ENCODE peak calls at places on chromosomes 3 and 15, in four cellular contexts. A, D, O and T are unnamed samples.

GRCh38 chr3:79726795-79727194 is 41.0 kb downstream of the ROBO1 start:
- DNase-seq in A (no peak), D (no peak), O (no peak), T (no peak)

GRCh38 chr3:40704224-40704623 is 179.5 kb downstream of the ZNF621 start:
- DNase-seq in A (no peak), D (no peak), O (no peak), T (no peak)

GRCh38 chr15:67882487-67883227 is 42.8 kb upstream of the RNU6-1 start:
- DNase-seq in A (no peak), D (no peak), O (no peak), T (no peak)

GRCh38 chr3:30864836-30865235 is 29.6 kb downstream of the GADL1 start:
- DNase-seq in A (no peak), D (no peak), O (no peak), T (no peak)

GRCh38 chr3:29026959-29027358 is 253.9 kb upstream of the RBMS3 start:
- DNase-seq in A (no peak), D (no peak), O (no peak), T (no peak)

GRCh38 chr3:14358426-14359211 is 43.8 kb upstream of the SLC6A6 start:
- DNase-seq in A (peak), D (no peak), O (peak), T (peak)

GRCh38 chr3:157532529-157533297 is 29.5 kb upstream of the VEPH1 start:
- DNase-seq in A (peak), D (no peak), O (no peak), T (no peak)

GRCh38 chr3:183975981-183976662 is 41.6 kb downstream of the ABCC5 start:
- DNase-seq in A (no peak), D (no peak), O (no peak), T (no peak)

GRCh38 chr3:184379375-184380209 is at the start of gene CHRD:
- DNase-seq in A (no peak), D (no peak), O (peak), T (no peak)

GRCh38 chr3:51379746-51380330 is 5.3 kb upstream of the MANF start:
- DNase-seq in A (no peak), D (no peak), O (no peak), T (no peak)

GRCh38 chr3:190644766-190645165 is 130.9 kb downstream of the IL1RAP start:
- DNase-seq in A (peak), D (no peak), O (no peak), T (no peak)

GRCh38 chr3:195032106-195032759 is 238.7 kb downstream of the XXYLT1 start:
- DNase-seq in A (no peak), D (no peak), O (no peak), T (no peak)

GRCh38 chr3:69236808-69237707 is 114.7 kb upstream of the LMOD3 start:
- DNase-seq in A (no peak), D (no peak), O (no peak), T (peak)

GRCh38 chr15:70722266-70723123 is 40.9 kb downstream of the UACA start:
- DNase-seq in A (peak), D (no peak), O (no peak), T (no peak)

GRCh38 chr3:153245661-153246060 is 83.6 kb downstream of the RAP2B start:
- DNase-seq in A (no peak), D (no peak), O (no peak), T (no peak)

GRCh38 chr15:82894971-82895520 is 57.5 kb downstream of the HOMER2 start:
- DNase-seq in A (no peak), D (no peak), O (no peak), T (no peak)

GRCh38 chr15:60121845-60122244 is 117.7 kb downstream of the FOXB1 start:
- DNase-seq in A (no peak), D (no peak), O (no peak), T (no peak)

GRCh38 chr15:66772967-66773873 is 71.2 kb downstream of the SMAD6 start:
- DNase-seq in A (no peak), D (peak), O (peak), T (peak)

GRCh38 chr3:110859340-110859739 is 212.3 kb upstream of the NECTIN3 start:
- DNase-seq in A (no peak), D (no peak), O (no peak), T (no peak)

GRCh38 chr3:184814214-184814613 is 2.2 kb downstream of the VPS8 start:
- DNase-seq in A (no peak), D (no peak), O (no peak), T (no peak)

GRCh38 chr3:115301364-115301860 is 154.3 kb upstream of the ZBTB20 start:
- DNase-seq in A (no peak), D (no peak), O (no peak), T (no peak)

GRCh38 chr15:90126022-90126421 is 23.8 kb upstream of the IDH2 start:
- DNase-seq in A (no peak), D (peak), O (no peak), T (peak)

GRCh38 chr15:74829500-74829899 is 3.1 kb downstream of the CPLX3 start:
- DNase-seq in A (no peak), D (no peak), O (no peak), T (no peak)

GRCh38 chr3:168865022-168865551 is 769.4 kb upstream of the GOLIM4 start:
- DNase-seq in A (no peak), D (no peak), O (no peak), T (peak)

GRCh38 chr3:25503758-25504157 is 75.7 kb downstream of the RARB start:
- DNase-seq in A (no peak), D (no peak), O (no peak), T (no peak)

GRCh38 chr3:25507811-25508210 is 79.7 kb downstream of the RARB start:
- DNase-seq in A (no peak), D (no peak), O (no peak), T (no peak)

GRCh38 chr3:25497096-25497495 is 69.0 kb downstream of the RARB start:
- DNase-seq in A (no peak), D (no peak), O (no peak), T (no peak)

GRCh38 chr3:25505581-25505980 is 77.5 kb downstream of the RARB start:
- DNase-seq in A (no peak), D (no peak), O (no peak), T (no peak)

GRCh38 chr3:25502233-25502632 is 74.2 kb downstream of the RARB start:
- DNase-seq in A (no peak), D (no peak), O (no peak), T (no peak)
- TF ChIP-seq CTCF in A (no peak), D (no peak), O (no peak), T (no peak)

DNA sequence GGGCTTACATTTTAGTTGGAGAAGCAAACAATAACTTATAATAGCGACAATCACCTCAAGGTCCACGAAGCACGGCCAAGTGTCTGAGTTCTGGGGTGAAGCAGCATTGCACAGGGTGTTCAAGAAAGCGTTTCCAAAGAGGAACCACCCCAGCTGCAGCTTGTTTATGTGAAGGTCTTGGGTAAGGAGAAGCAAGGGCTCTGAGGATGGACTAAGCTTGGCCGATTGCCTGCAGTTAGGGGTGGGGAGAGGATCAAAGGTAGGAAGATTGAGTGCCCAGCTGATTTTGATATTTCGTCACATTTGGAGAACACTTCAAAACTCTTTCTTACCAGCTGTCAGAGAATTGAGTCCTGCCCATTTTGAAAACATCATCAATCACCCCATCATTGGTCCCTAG is 321.6 kb upstream of the DNAJC19 start:
- DNase-seq in A (no peak), D (no peak), O (no peak), T (no peak)
- H3K4me3 ChIP-seq in A (no peak), D (no peak), O (no peak), T (no peak)

DNA sequence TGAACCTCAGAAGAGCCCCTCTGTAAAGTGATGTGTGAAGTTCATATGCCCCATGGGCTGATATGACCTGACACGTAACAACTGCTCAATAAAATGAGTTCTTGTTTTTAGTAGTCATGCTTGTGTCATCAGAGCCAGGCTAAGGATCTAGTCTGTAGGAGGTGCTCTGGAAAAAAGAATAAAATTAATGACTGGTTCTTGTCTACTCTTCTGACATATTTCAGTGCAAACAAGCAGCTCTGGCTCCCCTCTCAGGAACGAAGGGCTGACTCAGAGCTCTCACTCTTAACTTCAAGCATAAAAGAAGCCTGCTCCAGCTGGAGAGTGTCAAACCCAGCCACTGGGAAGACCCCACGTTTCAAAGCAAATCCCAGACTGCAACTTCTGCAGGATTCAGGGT is 77.0 kb downstream of the LRIG1 start:
- DNase-seq in A (no peak), D (no peak), O (no peak), T (no peak)
- TF ChIP-seq CTCF in A (no peak), D (no peak), O (no peak), T (no peak)

DNA sequence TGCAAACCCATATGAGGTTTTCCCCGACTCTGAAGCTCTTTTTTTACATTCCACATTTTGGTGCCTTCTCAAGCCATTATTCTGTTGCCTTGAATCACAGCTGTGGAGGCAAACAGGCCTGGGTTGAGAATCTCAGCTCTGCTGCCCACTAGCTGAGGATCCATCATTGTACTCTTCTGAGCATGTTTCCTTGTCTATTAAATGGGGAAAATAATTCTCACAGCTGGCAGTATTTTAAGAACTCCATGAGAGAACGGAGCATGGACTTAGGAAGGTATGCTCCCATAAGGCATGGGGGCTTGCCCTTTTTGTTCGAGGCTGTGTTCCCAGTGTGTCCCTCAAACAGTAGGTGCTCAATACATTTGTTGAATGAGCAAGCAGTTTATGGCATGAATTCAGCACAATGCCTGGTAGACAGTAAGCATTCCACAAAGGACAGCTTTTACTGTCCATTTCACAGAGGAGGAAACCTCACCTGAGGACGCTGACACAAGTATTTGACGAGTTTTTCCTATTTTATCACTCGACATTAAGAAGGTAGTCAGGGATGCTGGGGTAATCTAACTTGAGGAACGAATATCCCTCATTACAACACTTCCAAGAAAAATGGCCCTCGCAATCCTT is 2.2 kb upstream of the PTPRG start:
- DNase-seq in A (no peak), D (no peak), O (no peak), T (no peak)
- H3K4me3 ChIP-seq in A (no peak), D (no peak), O (no peak), T (no peak)

GRCh38 chr3:67916353-67916752 is 261.9 kb upstream of the SUCLG2 start:
- DNase-seq in A (no peak), D (no peak), O (no peak), T (no peak)

GRCh38 chr3:67923796-67924195 is 269.4 kb upstream of the SUCLG2 start:
- DNase-seq in A (no peak), D (no peak), O (no peak), T (no peak)

GRCh38 chr3:67920969-67921368 is 266.6 kb upstream of the SUCLG2 start:
- DNase-seq in A (no peak), D (no peak), O (no peak), T (no peak)

GRCh38 chr3:67920311-67920710 is 265.9 kb upstream of the SUCLG2 start:
- DNase-seq in A (no peak), D (no peak), O (no peak), T (no peak)
- TF ChIP-seq CTCF in A (no peak), D (no peak), O (no peak), T (no peak)

GRCh38 chr3:128783774-128784173 is 57.8 kb downstream of the RAB7A start:
- DNase-seq in A (no peak), D (no peak), O (no peak), T (no peak)

GRCh38 chr3:128782282-128783146 is 56.5 kb downstream of the RAB7A start:
- DNase-seq in A (no peak), D (no peak), O (no peak), T (no peak)

GRCh38 chr3:128781164-128781563 is 55.2 kb downstream of the RAB7A start:
- DNase-seq in A (no peak), D (no peak), O (no peak), T (no peak)

GRCh38 chr3:128784228-128784627 is 58.2 kb downstream of the RAB7A start:
- DNase-seq in A (no peak), D (no peak), O (no peak), T (no peak)

DNA sequence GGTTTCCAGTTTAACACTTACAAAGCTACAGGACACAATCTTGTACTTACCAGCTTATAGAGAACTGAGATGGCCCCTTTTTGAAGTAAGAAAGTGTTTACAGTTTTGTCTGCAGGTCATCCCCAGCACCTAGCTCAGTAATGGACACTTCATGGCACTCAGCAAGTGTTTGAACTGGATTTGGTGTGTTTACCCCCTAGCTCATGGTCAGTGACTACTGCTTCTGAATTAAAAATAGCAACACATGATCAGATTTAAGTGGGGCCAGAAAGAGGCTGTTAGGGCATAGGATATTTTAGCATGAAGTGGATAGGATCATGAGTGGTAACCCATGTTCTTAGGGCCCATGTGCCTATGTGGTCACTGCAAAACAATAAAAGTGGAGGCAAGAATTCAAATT is 54.5 kb downstream of the RAB7A start:
- DNase-seq in A (no peak), D (no peak), O (no peak), T (no peak)
- H3K4me3 ChIP-seq in A (no peak), D (no peak), O (no peak), T (no peak)